ENCODE peak calls at places on chromosomes 16 and 17, in four cellular contexts. X is SJCRH30, T is tibial artery, Y is left lung. F is an unnamed sample.

GRCh38 chr16:86270696-86271095 is 239.6 kb upstream of the FOXF1 start:
- DNase-seq in Y (no peak), T (no peak), X (no peak), F (no peak)

GRCh38 chr16:27310576-27311448 is 3.0 kb upstream of the IL4R start:
- DNase-seq in Y (no peak), T (peak), X (no peak), F (no peak)

GRCh38 chr17:5419356-5419958 is at the start of gene NUP88:
- DNase-seq in Y (peak), X (peak), T (peak), F (peak)

GRCh38 chr17:3448059-3448630 is 14.5 kb upstream of the OR1E2 start:
- DNase-seq in Y (no peak), X (no peak), T (no peak), F (no peak)

GRCh38 chr16:76683051-76683450 is 405.9 kb downstream of the CNTNAP4 start:
- DNase-seq in Y (no peak), X (no peak), T (no peak), F (no peak)

GRCh38 chr16:49349446-49350168 is 24.0 kb upstream of the C16orf78 start:
- DNase-seq in X (no peak), T (no peak), Y (no peak), F (no peak)

GRCh38 chr16:77834600-77834963 is 46.2 kb downstream of the VAT1L start:
- DNase-seq in X (no peak), T (no peak), Y (no peak), F (no peak)

GRCh38 chr17:63780507-63780906 is 6.5 kb downstream of the DDX42 start:
- DNase-seq in T (no peak), X (peak), Y (no peak), F (no peak)

GRCh38 chr17:77473615-77474226 is 333.0 kb downstream of the SEC14L1 start:
- DNase-seq in T (no peak), X (no peak), Y (peak), F (no peak)

GRCh38 chr16:29007865-29008593 is 23.2 kb downstream of the LAT start:
- DNase-seq in T (no peak), X (no peak), Y (no peak), F (no peak)

F was measured in BE2C.